ENCODE peak calls at places on chromosome X, in seven cellular contexts. One of them, this sample, is unnamed.

GRCh38 chrX:9907645-9908387 is 59.3 kb upstream of the CLDN34 start:
- DNase-seq in GM06990: no peak
- DNase-seq in brain microvascular endothelial cell: peak; percentile 77
- DNase-seq in PC-3: peak; percentile 94
- DNase-seq in endodermal cell: no peak
- DNase-seq in fibroblast of the aortic adventitia: no peak
- DNase-seq in hepatocyte: no peak
- DNase-seq in this sample: peak; percentile 83

GRCh38 chrX:21946925-21947641 is 6.6 kb downstream of the SMS start:
- DNase-seq in GM06990: no peak
- DNase-seq in brain microvascular endothelial cell: peak; percentile 37
- DNase-seq in PC-3: peak; percentile 25
- DNase-seq in endodermal cell: peak; percentile 72
- DNase-seq in fibroblast of the aortic adventitia: peak; percentile 60
- DNase-seq in hepatocyte: no peak
- DNase-seq in this sample: peak; percentile 57

GRCh38 chrX:106621836-106622235 is 10.1 kb downstream of the RADX start:
- DNase-seq in GM06990: no peak
- DNase-seq in brain microvascular endothelial cell: no peak
- DNase-seq in PC-3: no peak
- DNase-seq in endodermal cell: no peak
- DNase-seq in fibroblast of the aortic adventitia: no peak
- DNase-seq in hepatocyte: peak; percentile 4
- DNase-seq in this sample: no peak

GRCh38 chrX:105618393-105619101 is 203.8 kb upstream of the NRK start:
- DNase-seq in GM06990: no peak
- DNase-seq in brain microvascular endothelial cell: no peak
- DNase-seq in PC-3: peak; percentile 27
- DNase-seq in endodermal cell: no peak
- DNase-seq in fibroblast of the aortic adventitia: no peak
- DNase-seq in hepatocyte: no peak
- DNase-seq in this sample: no peak

GRCh38 chrX:63735882-63736281 is 49.1 kb downstream of the ARHGEF9 start:
- DNase-seq in GM06990: no peak
- DNase-seq in brain microvascular endothelial cell: no peak
- DNase-seq in PC-3: no peak
- DNase-seq in endodermal cell: no peak
- DNase-seq in fibroblast of the aortic adventitia: no peak
- DNase-seq in hepatocyte: no peak
- DNase-seq in this sample: no peak

GRCh38 chrX:124231454-124231853 is 101.0 kb upstream of the TEX13D start:
- DNase-seq in GM06990: no peak
- DNase-seq in brain microvascular endothelial cell: no peak
- DNase-seq in PC-3: no peak
- DNase-seq in endodermal cell: no peak
- DNase-seq in fibroblast of the aortic adventitia: no peak
- DNase-seq in hepatocyte: no peak
- DNase-seq in this sample: no peak

GRCh38 chrX:110414679-110415439 is 56.2 kb downstream of the RTL9 start:
- DNase-seq in GM06990: peak; percentile 18
- DNase-seq in brain microvascular endothelial cell: peak; percentile 34
- DNase-seq in PC-3: peak; percentile 73
- DNase-seq in endodermal cell: no peak
- DNase-seq in fibroblast of the aortic adventitia: peak; percentile 77
- DNase-seq in hepatocyte: no peak
- DNase-seq in this sample: no peak

GRCh38 chrX:45889471-45889870 is 655.8 kb downstream of the ZNF674 start:
- DNase-seq in GM06990: no peak
- DNase-seq in brain microvascular endothelial cell: peak; percentile 16
- DNase-seq in PC-3: peak; percentile 69
- DNase-seq in endodermal cell: no peak
- DNase-seq in fibroblast of the aortic adventitia: no peak
- DNase-seq in hepatocyte: no peak
- DNase-seq in this sample: peak; percentile 7

GRCh38 chrX:135484636-135485289 is 35.7 kb upstream of the INTS6L start:
- DNase-seq in GM06990: no peak
- DNase-seq in brain microvascular endothelial cell: peak; percentile 33
- DNase-seq in PC-3: peak; percentile 55
- DNase-seq in endodermal cell: no peak
- DNase-seq in fibroblast of the aortic adventitia: peak; percentile 74
- DNase-seq in hepatocyte: peak; percentile 45
- DNase-seq in this sample: peak; percentile 68

GRCh38 chrX:37580080-37580479 is 8.6 kb downstream of the LANCL3 start:
- DNase-seq in GM06990: no peak
- DNase-seq in brain microvascular endothelial cell: no peak
- DNase-seq in PC-3: no peak
- DNase-seq in endodermal cell: no peak
- DNase-seq in fibroblast of the aortic adventitia: no peak
- DNase-seq in hepatocyte: no peak
- DNase-seq in this sample: no peak

GRCh38 chrX:96685205-96686099 is 810 bp downstream of the DIAPH2 start:
- DNase-seq in GM06990: peak; percentile 59
- DNase-seq in brain microvascular endothelial cell: peak; percentile 35
- DNase-seq in PC-3: peak; percentile 55
- DNase-seq in endodermal cell: peak; percentile 75
- DNase-seq in fibroblast of the aortic adventitia: peak; percentile 55
- DNase-seq in hepatocyte: peak; percentile 58
- DNase-seq in this sample: peak; percentile 65

GRCh38 chrX:4805559-4805958 is 1092.1 kb upstream of the PRKX start:
- DNase-seq in GM06990: no peak
- DNase-seq in brain microvascular endothelial cell: no peak
- DNase-seq in PC-3: no peak
- DNase-seq in endodermal cell: no peak
- DNase-seq in fibroblast of the aortic adventitia: no peak
- DNase-seq in hepatocyte: peak; percentile 33
- DNase-seq in this sample: no peak

GRCh38 chrX:66110112-66110511 is 53.9 kb upstream of the HEPH start:
- DNase-seq in GM06990: no peak
- DNase-seq in brain microvascular endothelial cell: no peak
- DNase-seq in PC-3: peak; percentile 51
- DNase-seq in endodermal cell: peak; percentile 36
- DNase-seq in fibroblast of the aortic adventitia: peak; percentile 42
- DNase-seq in hepatocyte: peak; percentile 9
- DNase-seq in this sample: peak; percentile 44

GRCh38 chrX:1323315-1323714 is 13.3 kb upstream of the IL3RA start:
- DNase-seq in GM06990: peak; percentile 75
- DNase-seq in brain microvascular endothelial cell: peak; percentile 17
- DNase-seq in PC-3: peak; percentile 64
- DNase-seq in endodermal cell: peak; percentile 94
- DNase-seq in fibroblast of the aortic adventitia: no peak
- DNase-seq in hepatocyte: peak; percentile 58
- DNase-seq in this sample: no peak

GRCh38 chrX:625137-625691 is 5.4 kb upstream of the SHOX start:
- DNase-seq in GM06990: no peak
- DNase-seq in brain microvascular endothelial cell: no peak
- DNase-seq in PC-3: no peak
- DNase-seq in endodermal cell: peak; percentile 28
- DNase-seq in fibroblast of the aortic adventitia: no peak
- DNase-seq in hepatocyte: no peak
- DNase-seq in this sample: no peak

GRCh38 chrX:149312936-149313432 is 192.1 kb downstream of the IDS start:
- DNase-seq in GM06990: no peak
- DNase-seq in brain microvascular endothelial cell: no peak
- DNase-seq in PC-3: no peak
- DNase-seq in endodermal cell: no peak
- DNase-seq in fibroblast of the aortic adventitia: peak; percentile 5
- DNase-seq in hepatocyte: no peak
- DNase-seq in this sample: peak; percentile 1

GRCh38 chrX:56385336-56385735 is 153.2 kb downstream of the KLF8 start:
- DNase-seq in GM06990: no peak
- DNase-seq in brain microvascular endothelial cell: no peak
- DNase-seq in PC-3: peak; percentile 7
- DNase-seq in endodermal cell: no peak
- DNase-seq in fibroblast of the aortic adventitia: no peak
- DNase-seq in hepatocyte: no peak
- DNase-seq in this sample: no peak

GRCh38 chrX:102711872-102712215 is 404 bp upstream of the GPRASP2 start:
- DNase-seq in GM06990: no peak
- DNase-seq in brain microvascular endothelial cell: no peak
- DNase-seq in PC-3: no peak
- DNase-seq in endodermal cell: peak; percentile 56
- DNase-seq in fibroblast of the aortic adventitia: no peak
- DNase-seq in hepatocyte: no peak
- DNase-seq in this sample: no peak
- H3K4me3 ChIP-seq in GM06990: no peak overlapping the region
- H3K4me3 ChIP-seq in brain microvascular endothelial cell: peak overlapping the region; percentile 65
- H3K4me3 ChIP-seq in PC-3: peak overlapping the region; percentile 84
- H3K4me3 ChIP-seq in endodermal cell: peak overlapping the region; percentile 86
- H3K4me3 ChIP-seq in fibroblast of the aortic adventitia: peak overlapping the region; percentile 71
- H3K4me3 ChIP-seq in hepatocyte: peak overlapping the region; percentile 55
- H3K4me3 ChIP-seq in this sample: peak overlapping the region; percentile 66

GRCh38 chrX:115437841-115438240 is 123.1 kb upstream of the PLS3 start:
- DNase-seq in GM06990: no peak
- DNase-seq in brain microvascular endothelial cell: no peak
- DNase-seq in PC-3: no peak
- DNase-seq in endodermal cell: no peak
- DNase-seq in fibroblast of the aortic adventitia: peak; percentile 51
- DNase-seq in hepatocyte: no peak
- DNase-seq in this sample: peak; percentile 21
- TF ChIP-seq CTCF in GM06990: no peak
- TF ChIP-seq CTCF in brain microvascular endothelial cell: no peak
- TF ChIP-seq CTCF in PC-3: no peak
- TF ChIP-seq CTCF in endodermal cell: no peak
- TF ChIP-seq CTCF in fibroblast of the aortic adventitia: no peak
- TF ChIP-seq CTCF in hepatocyte: no peak
- TF ChIP-seq CTCF in this sample: no peak

GRCh38 chrX:6228720-6229119 is at the start of gene NLGN4X:
- DNase-seq in GM06990: no peak
- DNase-seq in brain microvascular endothelial cell: no peak
- DNase-seq in PC-3: no peak
- DNase-seq in endodermal cell: peak; percentile 77
- DNase-seq in fibroblast of the aortic adventitia: no peak
- DNase-seq in hepatocyte: no peak
- DNase-seq in this sample: no peak

GRCh38 chrX:6226646-6227444 is 1.8 kb downstream of the NLGN4X start:
- DNase-seq in GM06990: peak; percentile 22
- DNase-seq in brain microvascular endothelial cell: no peak
- DNase-seq in PC-3: no peak
- DNase-seq in endodermal cell: peak; percentile 70
- DNase-seq in fibroblast of the aortic adventitia: no peak
- DNase-seq in hepatocyte: peak; percentile 18
- DNase-seq in this sample: no peak

GRCh38 chrX:6225307-6226052 is 3.2 kb downstream of the NLGN4X start:
- DNase-seq in GM06990: no peak
- DNase-seq in brain microvascular endothelial cell: no peak
- DNase-seq in PC-3: no peak
- DNase-seq in endodermal cell: peak; percentile 43
- DNase-seq in fibroblast of the aortic adventitia: no peak
- DNase-seq in hepatocyte: no peak
- DNase-seq in this sample: no peak

GRCh38 chrX:6227445-6227820 is 1.2 kb downstream of the NLGN4X start:
- DNase-seq in GM06990: no peak
- DNase-seq in brain microvascular endothelial cell: no peak
- DNase-seq in PC-3: no peak
- DNase-seq in endodermal cell: peak; percentile 48
- DNase-seq in fibroblast of the aortic adventitia: no peak
- DNase-seq in hepatocyte: no peak
- DNase-seq in this sample: no peak

DNA sequence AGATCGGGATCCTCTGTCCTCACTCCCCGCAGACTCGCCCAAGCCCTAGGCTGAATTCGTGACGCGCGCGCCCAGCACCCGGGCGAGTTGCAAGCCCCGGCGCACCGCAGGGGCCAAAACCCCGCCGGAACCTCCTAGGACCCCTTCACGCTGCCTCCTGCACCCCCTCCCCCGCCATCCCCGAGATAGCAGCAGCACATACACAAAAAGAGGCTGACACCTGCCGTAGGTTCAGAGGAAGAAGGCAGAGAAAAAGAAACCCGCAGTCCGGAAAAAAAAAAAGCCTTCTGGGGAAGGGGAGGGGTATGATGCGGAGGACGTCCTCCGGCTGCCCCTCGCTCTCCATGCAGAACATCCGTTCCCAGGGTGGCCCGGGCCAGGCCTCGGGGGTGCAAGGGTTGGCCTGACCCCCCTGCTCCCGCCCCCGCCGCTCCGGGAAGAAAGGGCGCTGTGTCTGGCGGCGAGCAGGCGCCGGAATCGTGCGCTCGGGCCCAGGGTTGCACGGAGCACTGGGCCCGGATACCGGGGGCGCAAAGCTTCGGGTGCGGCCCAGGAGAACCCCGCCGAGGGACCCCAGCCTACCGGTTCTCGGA is 2.5 kb downstream of the NLGN4X start:
- DNase-seq in GM06990: peak; percentile 32
- DNase-seq in brain microvascular endothelial cell: no peak
- DNase-seq in PC-3: no peak
- DNase-seq in endodermal cell: peak; percentile 82
- DNase-seq in fibroblast of the aortic adventitia: no peak
- DNase-seq in hepatocyte: peak; percentile 22
- DNase-seq in this sample: no peak
- H3K4me3 ChIP-seq in GM06990: no peak overlapping the region
- H3K4me3 ChIP-seq in brain microvascular endothelial cell: peak overlapping the region; percentile 52
- H3K4me3 ChIP-seq in PC-3: peak overlapping the region; percentile 55
- H3K4me3 ChIP-seq in endodermal cell: peak overlapping the region; percentile 82
- H3K4me3 ChIP-seq in fibroblast of the aortic adventitia: no peak overlapping the region
- H3K4me3 ChIP-seq in hepatocyte: peak overlapping the region; percentile 49
- H3K4me3 ChIP-seq in this sample: no peak overlapping the region

DNA sequence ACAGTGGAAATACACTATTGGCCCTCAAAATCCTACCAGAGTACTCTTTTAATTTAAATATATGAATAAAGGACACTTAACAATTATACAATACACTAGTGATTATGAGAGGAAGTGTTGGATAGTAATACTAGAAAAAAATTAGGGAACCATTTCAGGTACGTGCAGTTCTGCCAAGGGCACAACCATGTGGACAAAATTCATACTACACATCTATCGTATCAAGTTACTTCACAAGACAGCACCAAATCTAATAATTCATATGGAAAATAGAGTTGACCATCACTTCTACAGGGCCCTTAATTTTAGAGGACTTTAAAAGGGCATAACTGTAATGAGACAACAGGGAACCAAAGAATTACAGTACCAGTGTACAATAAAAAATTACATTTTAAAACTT is 69.2 kb upstream of the ZCCHC13 start:
- DNase-seq in GM06990: no peak
- DNase-seq in brain microvascular endothelial cell: no peak
- DNase-seq in PC-3: peak; percentile 8
- DNase-seq in endodermal cell: no peak
- DNase-seq in fibroblast of the aortic adventitia: no peak
- DNase-seq in hepatocyte: no peak
- DNase-seq in this sample: no peak
- TF ChIP-seq CTCF in GM06990: no peak
- TF ChIP-seq CTCF in brain microvascular endothelial cell: peak; percentile 10
- TF ChIP-seq CTCF in PC-3: peak; percentile 38
- TF ChIP-seq CTCF in endodermal cell: peak; percentile 47
- TF ChIP-seq CTCF in fibroblast of the aortic adventitia: no peak
- TF ChIP-seq CTCF in hepatocyte: no peak
- TF ChIP-seq CTCF in this sample: no peak

DNA sequence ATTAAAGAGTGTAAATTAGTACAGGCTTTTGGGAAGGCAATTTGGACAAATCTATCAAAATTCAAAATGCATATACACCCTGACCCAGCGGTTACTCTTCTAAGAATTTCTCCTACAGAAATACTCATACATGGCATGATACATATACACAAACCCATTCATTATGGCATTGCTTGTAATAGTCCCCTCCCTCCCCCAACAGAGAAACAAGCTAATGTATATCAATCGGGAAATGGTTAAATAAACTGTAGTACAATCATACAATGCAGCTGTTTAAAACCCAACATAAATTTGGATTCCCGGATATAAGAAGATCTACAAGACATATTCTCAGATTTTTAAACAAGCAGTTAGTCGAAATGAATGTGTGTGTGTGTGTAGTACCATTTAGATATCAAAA is 808 bp downstream of the HUWE1 start:
- DNase-seq in GM06990: no peak
- DNase-seq in brain microvascular endothelial cell: no peak
- DNase-seq in PC-3: peak; percentile 14
- DNase-seq in endodermal cell: no peak
- DNase-seq in fibroblast of the aortic adventitia: no peak
- DNase-seq in hepatocyte: no peak
- DNase-seq in this sample: no peak
- H3K4me3 ChIP-seq in GM06990: peak overlapping the region; percentile 79
- H3K4me3 ChIP-seq in brain microvascular endothelial cell: peak overlapping the region; percentile 71
- H3K4me3 ChIP-seq in PC-3: peak overlapping the region; percentile 77
- H3K4me3 ChIP-seq in endodermal cell: peak overlapping the region; percentile 94
- H3K4me3 ChIP-seq in fibroblast of the aortic adventitia: peak overlapping the region; percentile 73
- H3K4me3 ChIP-seq in hepatocyte: peak overlapping the region; percentile 62
- H3K4me3 ChIP-seq in this sample: peak overlapping the region; percentile 77

This sample was measured in fibroblast of pulmonary artery.